ENCODE peak calls at places on chromosomes 16 and 17, in eight cellular contexts. K is NB4; R is nephron progenitor cell; U is GM10248; L is breast epithelium; C is BJ; J is CD4-positive, alpha-beta T cell; E is glutamatergic neuron. D is an unnamed sample.

GRCh38 chr17:30519707-30520106 is 42.5 kb downstream of the GOSR1 start:
- DNase-seq in U (no peak), L (no peak), J (no peak), E (no peak), C (peak), K (no peak), R (no peak), D (no peak)

GRCh38 chr17:63740464-63741181 is 976 bp downstream of the STRADA start:
- DNase-seq in U (peak), E (no peak), J (no peak), K (no peak), R (no peak), C (no peak), L (no peak), D (peak)

GRCh38 chr17:32482568-32483320 is 4.0 kb upstream of the CDK5R1 start:
- DNase-seq in K (no peak), E (no peak), J (no peak), C (no peak), U (no peak), R (no peak), L (no peak), D (no peak)

GRCh38 chr17:17170346-17170976 is 35.7 kb downstream of the PLD6 start:
- DNase-seq in J (no peak), R (no peak), U (no peak), L (peak), K (no peak), E (no peak), C (no peak), D (no peak)

GRCh38 chr16:57341441-57342303 is 16.9 kb upstream of the CCL22 start:
- DNase-seq in R (no peak), K (no peak), J (no peak), L (peak), E (no peak), U (no peak), C (peak), D (no peak)

GRCh38 chr16:89924298-89924924 is 1.3 kb downstream of the TUBB3 start:
- DNase-seq in E (peak), K (peak), U (no peak), C (no peak), R (peak), L (no peak), J (peak), D (peak)

GRCh38 chr17:70848785-70849184 is 679.5 kb downstream of the KCNJ2 start:
- DNase-seq in L (no peak), E (no peak), K (no peak), J (no peak), U (no peak), R (no peak), C (peak), D (no peak)

GRCh38 chr17:76844846-76845245 is 23.4 kb upstream of the MGAT5B start:
- DNase-seq in K (no peak), C (no peak), J (no peak), U (no peak), L (no peak), R (no peak), E (no peak), D (no peak)

GRCh38 chr16:89374393-89374948 is 115.9 kb downstream of the ANKRD11 start:
- DNase-seq in R (peak), K (no peak), E (peak), L (no peak), C (no peak), U (no peak), J (no peak), D (no peak)

GRCh38 chr17:9026741-9027140 is 5.4 kb downstream of the NTN1 start:
- DNase-seq in U (no peak), K (no peak), C (no peak), J (no peak), R (no peak), L (no peak), E (no peak), D (no peak)

GRCh38 chr16:85048921-85049562 is 21.4 kb downstream of the KIAA0513 start:
- DNase-seq in J (no peak), E (no peak), U (no peak), K (peak), C (no peak), R (no peak), L (no peak), D (no peak)

GRCh38 chr17:50661795-50662391 is 27.2 kb downstream of the ABCC3 start:
- DNase-seq in E (no peak), L (peak), K (peak), C (peak), R (no peak), U (no peak), J (no peak), D (no peak)

GRCh38 chr17:21019976-21020575 is 22.7 kb downstream of the USP22 start:
- DNase-seq in L (no peak), K (peak), U (no peak), R (no peak), C (no peak), J (no peak), E (peak), D (peak)

GRCh38 chr16:85166699-85167588 is 54.7 kb upstream of the CIBAR2 start:
- DNase-seq in J (no peak), K (no peak), E (peak), C (no peak), L (no peak), U (no peak), R (no peak), D (no peak)

GRCh38 chr17:43613911-43614310 is 47.8 kb downstream of the MEOX1 start:
- DNase-seq in R (no peak), U (no peak), C (no peak), K (no peak), E (no peak), J (no peak), L (no peak), D (no peak)

GRCh38 chr16:88910284-88911147 is 44.1 kb upstream of the PABPN1L start:
- DNase-seq in J (no peak), K (no peak), L (no peak), C (no peak), R (no peak), U (no peak), E (no peak), D (no peak)

GRCh38 chr17:82282239-82283207 is 9.0 kb upstream of the CSNK1D start:
- DNase-seq in J (no peak), E (no peak), R (no peak), C (no peak), K (no peak), L (no peak), U (no peak), D (no peak)

GRCh38 chr17:59558039-59558438 is 7.4 kb upstream of the DHX40 start:
- DNase-seq in J (no peak), K (no peak), E (no peak), L (no peak), C (no peak), U (no peak), R (no peak), D (no peak)

GRCh38 chr17:59565959-59566324 is 532 bp downstream of the DHX40 start:
- DNase-seq in L (peak), C (no peak), J (peak), R (peak), K (peak), E (peak), U (peak), D (peak)

GRCh38 chr17:59558953-59559352 is 6.5 kb upstream of the DHX40 start:
- DNase-seq in J (no peak), U (no peak), K (no peak), E (no peak), C (no peak), R (no peak), L (no peak), D (no peak)

GRCh38 chr17:59565171-59565958 is at the start of gene DHX40:
- DNase-seq in J (peak), E (peak), L (peak), C (peak), R (peak), K (peak), U (peak), D (peak)

DNA sequence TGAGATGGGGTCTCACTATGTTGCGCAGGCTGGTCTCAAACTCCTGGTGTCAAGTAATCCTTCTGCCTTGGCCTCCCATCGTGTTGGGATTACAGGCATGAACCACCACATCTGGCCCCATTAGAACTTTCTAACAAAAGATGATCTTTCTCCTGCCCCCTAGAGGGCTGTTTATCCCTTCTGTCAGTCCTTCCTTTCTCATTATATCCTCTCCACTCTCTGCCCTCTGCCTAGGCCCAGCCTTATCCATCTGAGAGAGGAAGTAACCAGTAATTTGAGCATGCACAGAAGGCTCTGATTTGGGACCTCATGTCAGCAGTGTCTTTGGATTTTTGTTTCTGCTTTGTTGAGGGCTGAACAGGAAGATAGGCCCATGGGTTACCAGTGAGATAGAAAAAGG is 4.4 kb upstream of the DHX40 start:
- DNase-seq in R (no peak), E (no peak), K (peak), C (no peak), J (no peak), L (no peak), U (peak), D (peak)
- TF ChIP-seq CTCF in R (peak), E (no peak), K (peak), C (peak), J (peak), L (no peak), U (peak), D (no peak)

GRCh38 chr16:81498351-81498750 is 53.7 kb downstream of the CMIP start:
- DNase-seq in E (no peak), J (no peak), R (no peak), C (no peak), K (no peak), U (no peak), L (no peak), D (no peak)

GRCh38 chr16:81495321-81496234 is 51.0 kb downstream of the CMIP start:
- DNase-seq in C (no peak), L (no peak), J (no peak), K (peak), R (no peak), E (no peak), U (no peak), D (no peak)

GRCh38 chr16:81499576-81500380 is 55.2 kb downstream of the CMIP start:
- DNase-seq in R (no peak), C (no peak), U (no peak), K (no peak), J (no peak), E (no peak), L (peak), D (no peak)

GRCh38 chr16:81496742-81497141 is 52.1 kb downstream of the CMIP start:
- DNase-seq in E (no peak), K (no peak), R (no peak), J (no peak), L (no peak), U (no peak), C (no peak), D (no peak)

GRCh38 chr16:81497690-81498089 is 53.1 kb downstream of the CMIP start:
- DNase-seq in J (no peak), L (no peak), C (no peak), E (no peak), K (no peak), U (peak), R (no peak), D (peak)
- TF ChIP-seq CTCF in J (no peak), L (no peak), C (no peak), E (no peak), K (no peak), U (no peak), R (no peak), D (no peak)

GRCh38 chr17:46193626-46194392 is 580 bp upstream of the KANSL1 start:
- DNase-seq in J (peak), L (peak), E (peak), R (peak), U (peak), K (peak), C (peak), D (peak)
- TF ChIP-seq CTCF in J (no peak), L (peak), E (peak), R (no peak), U (no peak), K (no peak), C (peak), D (no peak)

DNA sequence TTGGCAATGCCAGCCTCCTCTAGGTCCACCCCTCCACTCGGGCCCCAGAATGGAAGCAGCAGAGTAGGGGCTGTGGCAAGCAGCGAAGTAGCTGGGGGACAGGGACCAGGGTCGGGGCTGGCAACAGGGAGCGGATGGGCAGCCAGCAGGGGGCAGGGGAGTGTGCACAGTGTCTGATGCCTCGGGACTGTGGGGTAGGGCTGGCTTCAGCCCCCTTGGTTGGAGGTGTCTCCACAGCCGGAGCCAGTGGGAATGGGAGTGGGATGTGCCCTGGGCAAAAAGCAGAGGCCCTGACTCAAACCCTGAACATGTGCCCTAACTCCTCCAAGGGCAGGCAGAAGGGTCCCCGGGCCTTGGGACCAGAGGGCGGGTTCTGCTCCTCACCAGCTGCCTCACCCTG is 18.5 kb upstream of the ARHGAP27 start:
- DNase-seq in C (no peak), E (peak), K (no peak), J (no peak), U (no peak), R (no peak), L (no peak), D (no peak)
- TF ChIP-seq CTCF in C (no peak), E (no peak), K (peak), J (no peak), U (peak), R (no peak), L (no peak), D (no peak)

D was measured in GM20000.